ENCODE peak calls at places on chromosomes 4 and X, in ten cellular contexts. G, E, F, Q, X, V, W, T, K and H are unnamed samples.
A peak's percentile ranks its signal among the peaks of the same experiment; 100 is the strongest.

GRCh38 chr4:106371166-106371565 is 2.6 kb upstream of the GIMD1 start:
- DNase-seq in G (no peak), E (no peak), F (no peak), Q (no peak), X (no peak), V (no peak), W (no peak), T (no peak), K (no peak), H (no peak)

GRCh38 chr4:15303052-15303641 is 124.7 kb upstream of the C1QTNF7 start:
- DNase-seq in G (peak; percentile 24), E (no peak), F (no peak), Q (no peak), X (no peak), V (no peak), W (no peak), T (peak; percentile 59), K (peak; percentile 75), H (peak; percentile 33)

GRCh38 chrX:47138171-47138570 is 6.3 kb downstream of the NDUFB11 start:
- DNase-seq in G (no peak), E (no peak), F (no peak), Q (no peak), X (no peak), V (no peak), W (no peak), T (no peak), K (no peak), H (no peak)

GRCh38 chr4:33518852-33519251 is 2725.5 kb downstream of the ARAP2 start:
- DNase-seq in G (no peak), E (no peak), F (no peak), Q (no peak), X (no peak), V (no peak), W (no peak), T (no peak), K (no peak), H (no peak)

GRCh38 chrX:30246769-30247489 is at the start of gene MAGEB1:
- DNase-seq in G (no peak), E (no peak), F (no peak), Q (no peak), X (no peak), V (no peak), W (no peak), T (no peak), K (no peak), H (no peak)

GRCh38 chr4:7425171-7425570 is 9.6 kb downstream of the PSAPL1 start:
- DNase-seq in G (no peak), E (no peak), F (no peak), Q (no peak), X (peak; percentile 10), V (peak; percentile 3), W (no peak), T (no peak), K (no peak), H (no peak)

GRCh38 chrX:141791856-141792255 is 46.3 kb upstream of the MAGEC3 start:
- DNase-seq in G (no peak), E (no peak), F (no peak), Q (no peak), X (no peak), V (no peak), W (no peak), T (no peak), K (no peak), H (no peak)

GRCh38 chrX:123807825-123808416 is 51.9 kb upstream of the XIAP start:
- DNase-seq in G (no peak), E (no peak), F (no peak), Q (no peak), X (no peak), V (no peak), W (no peak), T (peak; percentile 17), K (peak; percentile 20), H (no peak)

GRCh38 chrX:123322531-123322930 is 138.5 kb downstream of the GRIA3 start:
- DNase-seq in G (no peak), E (no peak), F (no peak), Q (no peak), X (no peak), V (no peak), W (no peak), T (no peak), K (no peak), H (no peak)

GRCh38 chr4:44434247-44434646 is 14.4 kb downstream of the KCTD8 start:
- DNase-seq in G (no peak), E (no peak), F (no peak), Q (no peak), X (no peak), V (no peak), W (no peak), T (no peak), K (no peak), H (no peak)

GRCh38 chr4:163544407-163545038 is 50.0 kb downstream of the TMA16 start:
- DNase-seq in G (peak; percentile 52), E (peak; percentile 41), F (peak; percentile 34), Q (peak; percentile 73), X (peak; percentile 48), V (peak; percentile 43), W (peak; percentile 25), T (peak; percentile 36), K (peak; percentile 55), H (no peak)

GRCh38 chr4:128880662-128881061 is 71.2 kb downstream of the JADE1 start:
- DNase-seq in G (no peak), E (no peak), F (no peak), Q (no peak), X (no peak), V (no peak), W (no peak), T (no peak), K (no peak), H (no peak)

GRCh38 chr4:8532245-8532781 is 47.9 kb upstream of the GPR78 start:
- DNase-seq in G (no peak), E (no peak), F (no peak), Q (no peak), X (no peak), V (no peak), W (no peak), T (no peak), K (no peak), H (no peak)

GRCh38 chrX:24619647-24620046 is 27.5 kb downstream of the PCYT1B start:
- DNase-seq in G (peak; percentile 26), E (no peak), F (no peak), Q (no peak), X (no peak), V (no peak), W (no peak), T (peak; percentile 60), K (peak; percentile 58), H (peak; percentile 0)

GRCh38 chr4:86453044-86453501 is 93.2 kb upstream of the MAPK10 start:
- DNase-seq in G (peak; percentile 55), E (no peak), F (peak; percentile 13), Q (no peak), X (peak; percentile 59), V (peak; percentile 44), W (peak; percentile 37), T (peak; percentile 22), K (peak; percentile 54), H (peak; percentile 51)

DNA sequence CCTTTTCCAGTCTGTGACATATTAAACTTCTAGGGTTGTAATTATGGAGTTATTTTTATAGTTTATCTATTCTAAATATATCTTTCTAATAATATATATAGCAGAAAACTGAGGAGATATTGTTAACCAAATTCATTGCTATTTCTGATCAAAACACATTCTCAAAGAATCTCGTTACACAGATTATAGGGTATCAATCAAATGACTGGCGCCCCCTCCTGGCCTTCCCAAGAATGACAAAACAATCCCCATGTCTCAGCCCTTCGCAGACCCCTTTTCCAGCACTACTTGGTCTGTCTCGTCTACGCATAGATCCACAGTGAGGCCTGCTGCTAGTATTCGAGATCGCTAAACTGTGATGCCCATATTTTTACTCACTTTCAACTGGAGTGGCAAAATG is 209.3 kb downstream of the GPC3 start:
- DNase-seq in G (no peak), E (no peak), F (no peak), Q (peak; percentile 22), X (no peak), V (peak; percentile 19), W (no peak), T (no peak), K (no peak), H (no peak)
- TF ChIP-seq CTCF in G (no peak), E (peak; percentile 75), F (peak; percentile 25), Q (peak; percentile 69), X (no peak), V (peak; percentile 49), W (no peak), T (peak; percentile 57), K (peak; percentile 56), H (peak; percentile 51)

DNA sequence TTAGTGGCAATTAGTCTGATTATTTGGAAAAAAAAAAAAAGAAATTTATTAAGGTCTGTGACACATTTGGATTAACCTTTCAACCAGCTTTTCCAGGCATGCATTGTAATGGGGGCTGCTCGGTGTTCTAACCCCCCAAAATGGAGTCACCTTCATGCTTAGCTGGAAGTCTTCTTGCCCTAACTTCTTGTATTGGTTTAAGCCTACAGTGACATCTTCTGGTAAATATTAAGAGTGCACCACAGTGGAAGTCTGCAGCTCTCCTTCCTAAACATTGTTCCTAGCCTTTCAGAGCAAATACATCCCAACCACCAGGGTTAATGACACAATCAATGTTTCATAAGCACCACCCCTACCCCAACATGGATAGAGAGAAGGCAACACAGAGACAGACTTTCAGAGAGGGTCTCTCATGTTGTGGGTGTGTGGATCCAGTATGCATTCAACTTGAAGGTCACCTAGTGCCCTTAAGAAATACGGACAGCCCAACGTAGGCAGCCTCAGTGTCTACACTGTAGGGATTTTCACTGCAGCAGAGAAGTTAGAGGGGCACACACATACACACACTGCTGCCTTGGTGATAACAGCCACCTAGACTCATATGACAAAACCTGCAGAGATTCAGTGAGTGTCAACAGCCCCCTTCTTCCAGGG is 142.9 kb upstream of the MBNL3 start:
- DNase-seq in G (no peak), E (no peak), F (no peak), Q (peak; percentile 5), X (no peak), V (no peak), W (no peak), T (peak; percentile 17), K (peak; percentile 45), H (no peak)
- TF ChIP-seq CTCF in G (peak; percentile 12), E (peak; percentile 67), F (peak; percentile 56), Q (no peak), X (peak; percentile 35), V (peak; percentile 57), W (peak; percentile 7), T (peak; percentile 50), K (peak; percentile 57), H (peak; percentile 51)

GRCh38 chr4:53313510-53313909 is 52.4 kb downstream of the SCFD2 start:
- DNase-seq in G (no peak), E (no peak), F (no peak), Q (peak; percentile 5), X (no peak), V (no peak), W (no peak), T (no peak), K (peak; percentile 36), H (no peak)
- TF ChIP-seq CTCF in G (no peak), E (no peak), F (no peak), Q (no peak), X (no peak), V (peak; percentile 22), W (no peak), T (peak; percentile 46), K (peak; percentile 47), H (peak; percentile 40)

DNA sequence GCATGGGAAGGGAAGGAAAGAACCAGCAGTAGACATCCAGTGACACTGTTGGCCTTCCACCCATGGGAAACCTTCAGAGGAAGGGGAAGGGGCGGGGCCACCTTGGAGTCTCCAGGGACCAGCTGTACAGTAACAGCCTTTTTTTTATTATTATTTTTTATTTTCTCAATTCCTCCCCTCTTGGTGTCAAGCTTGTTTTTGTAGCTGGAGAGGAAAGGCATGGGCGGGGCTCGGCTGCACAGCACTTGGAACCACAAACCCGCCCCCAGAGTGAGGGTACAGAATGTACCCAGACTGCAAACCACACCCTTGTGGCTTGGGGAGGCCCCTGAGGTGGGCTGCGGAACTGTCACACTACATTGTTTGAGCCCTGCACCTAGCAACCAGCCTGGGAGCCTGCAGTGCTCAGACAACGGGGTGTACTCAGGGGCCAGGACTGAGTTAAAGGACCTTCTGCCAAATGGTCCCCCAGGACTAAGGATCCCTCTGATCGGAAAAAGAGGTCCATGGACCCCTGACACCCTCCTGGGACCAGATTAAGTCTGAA is 45.7 kb downstream of the PRPS1 start:
- DNase-seq in G (peak; percentile 54), E (no peak), F (peak; percentile 86), Q (no peak), X (peak; percentile 77), V (peak; percentile 83), W (peak; percentile 69), T (no peak), K (peak; percentile 94), H (no peak)
- TF ChIP-seq CTCF in G (no peak), E (no peak), F (no peak), Q (no peak), X (no peak), V (peak; percentile 27), W (no peak), T (no peak), K (no peak), H (no peak)